ENCODE peak calls at places on chromosomes 2 and 18, in five cellular contexts. P, A, I, T and V are unnamed samples.

GRCh38 chr2:73938761-73939352 is 12.2 kb downstream of the DGUOK start:
- DNase-seq in I (peak), P (no peak), A (no peak), T (no peak), V (no peak)

GRCh38 chr2:96264656-96265348 is 995 bp downstream of the TMEM127 start:
- DNase-seq in A (no peak), T (no peak), I (peak), P (no peak), V (no peak)

GRCh38 chr2:157880927-157881326 is 4.8 kb upstream of the ACVR1 start:
- DNase-seq in A (no peak), T (no peak), I (no peak), P (no peak), V (no peak)

GRCh38 chr2:238302076-238302475 is 13.7 kb upstream of the PER2 start:
- DNase-seq in A (no peak), P (no peak), I (peak), T (no peak), V (no peak)

GRCh38 chr18:41703744-41704530 is 251.1 kb upstream of the PIK3C3 start:
- DNase-seq in T (no peak), A (no peak), I (no peak), P (no peak), V (no peak)

GRCh38 chr2:41932241-41933034 is 115.4 kb upstream of the PKDCC start:
- DNase-seq in A (no peak), P (peak), I (peak), T (peak), V (peak)

GRCh38 chr18:48929951-48930713 is 20.6 kb downstream of the SMAD7 start:
- DNase-seq in T (peak), I (peak), P (no peak), A (no peak), V (peak)

GRCh38 chr2:29310665-29311348 is 195.6 kb downstream of the CLIP4 start:
- DNase-seq in T (no peak), P (no peak), A (no peak), I (no peak), V (no peak)

GRCh38 chr2:105438104-105438929 is 39.5 kb upstream of the FHL2 start:
- DNase-seq in A (no peak), T (no peak), I (peak), P (peak), V (no peak)